ENCODE peak calls at places on chromosome 5, in four cellular contexts. M, T, V and L are unnamed samples.

GRCh38 chr5:159123700-159124099 is 24.0 kb upstream of the EBF1 start:
- DNase-seq in M (no peak), T (no peak), V (no peak), L (no peak)

GRCh38 chr5:157116483-157116954 is 7.7 kb upstream of the HAVCR2 start:
- DNase-seq in M (no peak), T (no peak), V (no peak), L (no peak)

GRCh38 chr5:56490971-56491468 is 257.9 kb upstream of the ANKRD55 start:
- DNase-seq in M (no peak), T (no peak), V (no peak), L (no peak)

GRCh38 chr5:135398160-135398854 is 724 bp downstream of the MACROH2A1 start:
- DNase-seq in M (peak), T (no peak), V (peak), L (no peak)

GRCh38 chr5:139908749-139909148 is 113.1 kb downstream of the PSD2 start:
- DNase-seq in M (no peak), T (peak), V (peak), L (peak)

GRCh38 chr5:54669845-54670635 is 152.5 kb downstream of the SNX18 start:
- DNase-seq in M (no peak), T (no peak), V (no peak), L (no peak)

GRCh38 chr5:174320051-174320450 is 274.5 kb downstream of the NSG2 start:
- DNase-seq in M (no peak), T (no peak), V (peak), L (no peak)

GRCh38 chr5:52709171-52709925 is 78.4 kb upstream of the ITGA1 start:
- DNase-seq in M (no peak), T (no peak), V (no peak), L (no peak)

GRCh38 chr5:4532705-4533080 is 607.4 kb upstream of the ADAMTS16 start:
- DNase-seq in M (peak), T (no peak), V (no peak), L (no peak)

GRCh38 chr5:128227984-128228383 is 144.4 kb downstream of the SLC12A2 start:
- DNase-seq in M (no peak), T (no peak), V (no peak), L (no peak)

GRCh38 chr5:138344887-138345622 is 7.0 kb downstream of the FAM53C start:
- DNase-seq in M (peak), T (no peak), V (no peak), L (no peak)

GRCh38 chr5:121138495-121138907 is 674.4 kb downstream of the PRR16 start:
- DNase-seq in M (no peak), T (no peak), V (no peak), L (no peak)

GRCh38 chr5:59104400-59105117 is 521.7 kb downstream of the RAB3C start:
- DNase-seq in M (no peak), T (no peak), V (no peak), L (no peak)

GRCh38 chr5:99025298-99026045 is 96.7 kb upstream of the CHD1 start:
- DNase-seq in M (no peak), T (no peak), V (no peak), L (no peak)

GRCh38 chr5:122965111-122965510 is 71.4 kb downstream of the PPIC start:
- DNase-seq in M (no peak), T (no peak), V (no peak), L (no peak)

GRCh38 chr5:17184596-17184995 is 32.8 kb upstream of the BASP1 start:
- DNase-seq in M (no peak), T (no peak), V (no peak), L (no peak)

GRCh38 chr5:150377964-150378694 is 20.6 kb downstream of the TCOF1 start:
- DNase-seq in M (no peak), T (no peak), V (no peak), L (no peak)

GRCh38 chr5:161034456-161034855 is 182.4 kb upstream of the ATP10B start:
- DNase-seq in M (no peak), T (no peak), V (no peak), L (no peak)

GRCh38 chr5:140556438-140556837 is 835 bp downstream of the SRA1 start:
- DNase-seq in M (no peak), T (no peak), V (no peak), L (no peak)

GRCh38 chr5:65203746-65204145 is 278.0 kb downstream of the ADAMTS6 start:
- DNase-seq in M (no peak), T (no peak), V (no peak), L (no peak)

GRCh38 chr5:32852535-32852934 is 141.4 kb downstream of the NPR3 start:
- DNase-seq in M (no peak), T (peak), V (no peak), L (no peak)

GRCh38 chr5:36705055-36705454 is 98.6 kb downstream of the SLC1A3 start:
- DNase-seq in M (no peak), T (no peak), V (no peak), L (no peak)
- H3K27ac ChIP-seq in M (no peak), T (no peak), V (no peak), L (no peak)

DNA sequence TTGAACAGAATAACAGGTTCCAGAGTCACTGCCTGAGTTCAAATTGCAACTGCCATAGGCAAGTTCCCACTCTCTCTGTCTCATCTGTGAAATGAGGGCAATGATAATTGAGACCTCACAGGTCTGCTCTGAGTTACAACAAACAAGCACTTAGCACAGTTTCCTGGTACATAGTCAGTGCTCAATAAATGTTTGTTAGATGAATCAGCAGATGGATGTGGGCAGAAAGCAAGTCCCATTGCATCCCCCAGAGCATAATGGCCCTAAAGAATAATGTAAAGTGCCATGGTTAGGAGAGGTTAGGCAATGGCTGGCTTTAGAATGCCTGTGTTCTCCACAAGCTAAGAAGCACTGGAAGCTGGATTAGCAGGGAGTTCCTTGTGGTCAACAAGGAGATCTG is 136.5 kb upstream of the LARP1 start:
- DNase-seq in M (no peak), T (no peak), V (no peak), L (no peak)
- TF ChIP-seq CTCF in M (no peak), T (no peak), V (no peak), L (no peak)

DNA sequence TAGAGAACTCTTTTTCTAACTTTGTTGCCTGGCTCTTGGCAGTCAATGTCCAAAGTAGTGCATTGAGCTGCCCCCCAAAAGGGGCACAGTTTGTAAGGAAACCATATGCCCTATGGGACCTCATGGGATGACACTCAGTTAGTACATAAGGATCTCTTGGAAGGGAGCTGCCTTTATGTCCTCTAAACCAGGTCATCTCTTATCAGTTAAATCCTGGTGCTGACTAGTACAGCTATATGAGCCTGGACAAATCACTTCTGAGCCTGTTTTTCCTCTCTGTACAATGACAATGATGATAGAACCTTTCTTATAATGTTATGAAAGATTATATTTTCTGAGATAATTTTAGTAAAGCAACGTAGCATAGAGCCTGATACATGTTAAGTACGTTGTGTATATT is 44.1 kb downstream of the PIK3R1 start:
- DNase-seq in M (no peak), T (no peak), V (no peak), L (no peak)
- H3K27ac ChIP-seq in M (peak), T (peak), V (peak), L (peak)

GRCh38 chr5:169848792-169849191 is 131.5 kb downstream of the INSYN2B start:
- DNase-seq in M (no peak), T (no peak), V (no peak), L (no peak)

GRCh38 chr5:169847519-169847918 is 132.8 kb downstream of the INSYN2B start:
- DNase-seq in M (no peak), T (no peak), V (no peak), L (no peak)

GRCh38 chr5:169848271-169848670 is 132.0 kb downstream of the INSYN2B start:
- DNase-seq in M (no peak), T (no peak), V (no peak), L (no peak)

DNA sequence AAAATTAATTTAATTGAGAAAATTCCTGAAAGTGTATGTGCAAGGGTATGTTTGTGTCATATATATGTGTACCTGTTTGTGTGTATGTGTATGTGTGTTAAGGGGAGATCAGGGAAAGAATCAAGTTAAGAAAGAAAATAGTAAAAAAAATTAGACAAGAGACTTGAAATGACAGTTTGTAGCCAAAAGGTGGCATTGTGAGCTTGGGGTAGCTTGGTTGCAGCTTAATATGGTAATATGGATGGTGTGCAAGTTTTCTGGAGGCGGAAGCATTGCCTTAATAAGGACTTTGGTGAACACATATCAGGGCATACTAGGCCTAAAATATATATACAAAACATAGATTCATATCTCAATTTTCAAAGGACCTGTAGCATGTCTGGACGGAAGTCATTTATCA is 129.9 kb downstream of the INSYN2B start:
- DNase-seq in M (no peak), T (no peak), V (no peak), L (no peak)
- TF ChIP-seq CTCF in M (no peak), T (no peak), V (no peak), L (no peak)

DNA sequence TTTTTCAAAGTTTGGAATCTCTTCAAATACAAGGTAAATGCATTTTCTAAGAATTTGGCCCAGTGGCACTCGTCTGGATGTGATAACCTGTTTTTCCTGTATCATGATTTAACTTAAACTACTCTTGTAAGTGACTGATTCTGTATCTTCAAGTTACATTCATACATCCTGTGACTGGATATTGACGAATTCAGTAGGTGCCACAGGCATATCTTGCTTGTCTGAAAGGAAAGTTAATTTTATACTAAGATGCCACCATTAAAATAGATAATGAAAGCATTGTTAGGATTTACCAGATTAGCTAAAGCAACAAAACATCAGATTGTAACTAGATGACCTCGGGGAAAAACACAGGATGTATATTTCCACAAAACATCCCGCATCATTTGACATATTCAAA is 175.3 kb upstream of the ZNF608 start:
- DNase-seq in M (no peak), T (no peak), V (no peak), L (no peak)
- H3K27ac ChIP-seq in M (no peak), T (no peak), V (peak), L (no peak)

GRCh38 chr5:178234753-178235599 is 2.4 kb upstream of the PHYKPL start:
- DNase-seq in M (no peak), T (peak), V (peak), L (no peak)
- TF ChIP-seq CTCF in M (peak), T (peak), V (peak), L (peak)

GRCh38 chr5:172821340-172821985 is 12.6 kb upstream of the ERGIC1 start:
- DNase-seq in M (no peak), T (no peak), V (no peak), L (no peak)

GRCh38 chr5:172817664-172818063 is 16.4 kb upstream of the ERGIC1 start:
- DNase-seq in M (no peak), T (no peak), V (no peak), L (no peak)

GRCh38 chr5:172820046-172820767 is 13.8 kb upstream of the ERGIC1 start:
- DNase-seq in M (peak), T (no peak), V (no peak), L (no peak)

GRCh38 chr5:172818081-172818480 is 16.0 kb upstream of the ERGIC1 start:
- DNase-seq in M (no peak), T (no peak), V (no peak), L (no peak)

GRCh38 chr5:172819569-172819968 is 14.5 kb upstream of the ERGIC1 start:
- DNase-seq in M (no peak), T (no peak), V (no peak), L (no peak)
- H3K27ac ChIP-seq in M (peak), T (no peak), V (peak), L (no peak)

GRCh38 chr5:132264546-132265335 is 7.2 kb downstream of the PDLIM4 start:
- DNase-seq in M (no peak), T (peak), V (peak), L (peak)

GRCh38 chr5:132267166-132267739 is 9.8 kb downstream of the PDLIM4 start:
- DNase-seq in M (no peak), T (peak), V (peak), L (no peak)

GRCh38 chr5:132266836-132267160 is 9.3 kb downstream of the PDLIM4 start:
- DNase-seq in M (no peak), T (no peak), V (peak), L (peak)

GRCh38 chr5:132266031-132266835 is 8.7 kb downstream of the PDLIM4 start:
- DNase-seq in M (no peak), T (peak), V (peak), L (peak)

DNA sequence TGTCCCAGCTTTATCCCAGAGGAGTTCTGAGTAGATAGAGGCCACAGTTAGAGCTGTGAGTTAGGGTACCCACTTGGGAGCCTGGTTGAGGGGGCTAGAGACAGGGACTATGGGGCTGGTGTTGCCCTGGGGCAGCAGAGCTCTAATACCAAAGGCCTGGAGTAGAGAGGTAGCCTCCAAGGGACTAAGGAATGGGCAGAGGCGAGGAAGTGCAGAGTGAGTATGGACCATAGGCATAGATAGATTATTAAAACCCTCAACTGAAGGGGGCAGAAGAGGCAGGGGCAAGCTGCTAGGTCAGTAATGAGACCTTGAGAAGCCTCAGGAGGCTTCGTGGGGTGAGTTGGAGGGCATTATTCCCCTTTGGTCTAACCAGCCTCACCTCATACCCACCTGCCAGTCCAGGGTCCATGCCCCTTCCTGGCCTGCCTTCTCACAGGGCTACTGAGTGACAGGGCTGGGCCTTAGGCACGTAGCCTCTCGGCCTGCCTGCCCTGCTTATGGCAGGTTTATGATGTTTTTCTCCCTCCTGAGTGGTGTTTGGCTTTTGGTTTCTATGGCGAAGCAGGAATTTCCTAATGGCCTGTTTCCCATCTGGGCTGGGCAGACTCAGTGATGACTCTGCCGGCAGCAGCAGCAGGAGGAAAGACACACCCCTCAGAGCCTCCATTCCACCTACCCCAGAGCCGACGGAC is 8.0 kb downstream of the PDLIM4 start:
- DNase-seq in M (no peak), T (peak), V (peak), L (peak)
- TF ChIP-seq CTCF in M (no peak), T (no peak), V (no peak), L (no peak)

GRCh38 chr5:147822686-147823491 is 8.6 kb downstream of the SPINK1 start:
- DNase-seq in M (no peak), T (no peak), V (no peak), L (no peak)

GRCh38 chr5:147821791-147822190 is 9.7 kb downstream of the SPINK1 start:
- DNase-seq in M (no peak), T (no peak), V (no peak), L (no peak)

GRCh38 chr5:147819371-147819770 is 12.1 kb downstream of the SPINK1 start:
- DNase-seq in M (no peak), T (no peak), V (no peak), L (no peak)

GRCh38 chr5:147813696-147814095 is 17.8 kb downstream of the SPINK1 start:
- DNase-seq in M (no peak), T (no peak), V (no peak), L (no peak)

GRCh38 chr5:147818290-147818689 is 13.2 kb downstream of the SPINK1 start:
- DNase-seq in M (no peak), T (no peak), V (no peak), L (no peak)
- H3K27ac ChIP-seq in M (no peak), T (no peak), V (no peak), L (no peak)